ENCODE peak calls at places on chromosomes 5 and 9, in nine cellular contexts. Z, H, A, B, W, E, I, C and P are unnamed samples.

GRCh38 chr9:129121483-129121882 is 10.3 kb downstream of the PTPA start:
- DNase-seq in C (peak), E (no peak), B (no peak), W (no peak), I (no peak), Z (no peak), A (no peak), H (no peak), P (no peak)

GRCh38 chr5:1787472-1788047 is 12.1 kb downstream of the MRPL36 start:
- DNase-seq in E (no peak), I (no peak), A (no peak), C (no peak), W (no peak), B (no peak), Z (no peak), H (no peak), P (no peak)

GRCh38 chr9:78040726-78041125 is 9.1 kb upstream of the GNAQ start:
- DNase-seq in E (no peak), Z (no peak), W (no peak), H (no peak), A (no peak), C (no peak), I (no peak), B (no peak), P (no peak)

GRCh38 chr9:134814598-134815215 is 65.9 kb upstream of the FCN2 start:
- DNase-seq in A (peak), C (no peak), I (no peak), B (no peak), Z (peak), E (peak), W (no peak), H (no peak), P (peak)

GRCh38 chr5:40017151-40017550 is 592.4 kb upstream of the DAB2 start:
- DNase-seq in I (no peak), Z (no peak), A (no peak), W (no peak), H (no peak), E (no peak), B (no peak), C (no peak), P (no peak)

GRCh38 chr5:67100301-67100700 is 96.3 kb downstream of the CD180 start:
- DNase-seq in A (no peak), H (no peak), W (no peak), E (no peak), I (no peak), C (no peak), Z (no peak), B (no peak), P (no peak)

GRCh38 chr9:6920040-6920439 is 162.3 kb downstream of the KDM4C start:
- DNase-seq in A (no peak), E (no peak), B (no peak), H (no peak), C (no peak), I (no peak), Z (no peak), W (no peak), P (no peak)

GRCh38 chr5:75668988-75669760 is 48.1 kb downstream of the POC5 start:
- DNase-seq in H (peak), I (no peak), Z (no peak), A (peak), B (peak), C (peak), W (no peak), E (peak), P (peak)

GRCh38 chr9:132546148-132547051 is 36.0 kb upstream of the BARHL1 start:
- DNase-seq in B (no peak), W (peak), H (no peak), C (no peak), A (no peak), I (peak), Z (peak), E (peak), P (no peak)

GRCh38 chr9:109535365-109535764 is 37.3 kb upstream of the PTPN3 start:
- DNase-seq in E (no peak), Z (no peak), W (no peak), C (no peak), H (no peak), I (no peak), A (no peak), B (no peak), P (no peak)

GRCh38 chr5:156477196-156477595 is 150.2 kb downstream of the SGCD start:
- DNase-seq in Z (no peak), I (no peak), H (no peak), B (no peak), C (peak), W (peak), E (no peak), A (no peak), P (no peak)

GRCh38 chr9:128153117-128153946 is 4.1 kb downstream of the LCN2 start:
- DNase-seq in H (peak), I (no peak), E (no peak), C (no peak), B (no peak), W (no peak), A (no peak), Z (no peak), P (no peak)

GRCh38 chr9:122179690-122180074 is 20.0 kb downstream of the MORN5 start:
- DNase-seq in A (peak), Z (no peak), W (no peak), H (no peak), E (no peak), I (no peak), B (no peak), C (no peak), P (peak)

GRCh38 chr9:123073991-123074422 is 40.5 kb downstream of the GPR21 start:
- DNase-seq in C (no peak), Z (peak), W (peak), H (no peak), B (no peak), A (no peak), E (no peak), I (no peak), P (peak)

GRCh38 chr5:140575309-140575708 is 10.7 kb downstream of the SLC35A4 start:
- DNase-seq in B (no peak), C (peak), E (no peak), I (no peak), W (no peak), H (peak), Z (no peak), A (peak), P (peak)

GRCh38 chr9:126248680-126249079 is 77.9 kb upstream of the MVB12B start:
- DNase-seq in E (no peak), W (peak), C (no peak), I (no peak), H (no peak), Z (peak), A (peak), B (no peak), P (peak)

GRCh38 chr9:101400120-101400519 is 1.5 kb downstream of the ZNF189 start:
- DNase-seq in C (no peak), E (no peak), A (no peak), W (peak), B (no peak), I (no peak), Z (no peak), H (peak), P (no peak)

GRCh38 chr5:61280766-61281427 is 51.2 kb upstream of the ZSWIM6 start:
- DNase-seq in Z (no peak), B (no peak), I (no peak), E (no peak), A (peak), C (no peak), W (no peak), H (peak), P (peak)

GRCh38 chr5:91042856-91043255 is 340.3 kb downstream of the ARRDC3 start:
- DNase-seq in E (no peak), W (no peak), B (peak), Z (no peak), A (peak), C (peak), H (no peak), I (no peak), P (peak)

GRCh38 chr5:149559712-149560111 is 8.5 kb upstream of the CSNK1A1 start:
- DNase-seq in H (no peak), C (no peak), B (no peak), E (no peak), A (no peak), W (peak), Z (no peak), I (no peak), P (no peak)

GRCh38 chr9:91098203-91098602 is 263.5 kb downstream of the AUH start:
- DNase-seq in E (no peak), C (no peak), A (no peak), Z (no peak), H (no peak), B (no peak), W (no peak), I (no peak), P (no peak)

GRCh38 chr5:126624534-126624933 is 23.8 kb downstream of the PHAX start:
- DNase-seq in E (peak), A (peak), I (no peak), W (peak), C (no peak), H (no peak), Z (peak), B (no peak), P (peak)

GRCh38 chr9:106704056-106704625 is 158.8 kb upstream of the ZNF462 start:
- DNase-seq in I (no peak), A (no peak), E (no peak), W (no peak), H (no peak), B (no peak), C (no peak), Z (no peak), P (peak)

GRCh38 chr5:154209591-154210081 is 19.1 kb downstream of the GALNT10 start:
- DNase-seq in W (no peak), C (no peak), A (no peak), B (no peak), H (no peak), Z (no peak), I (no peak), E (no peak), P (no peak)

GRCh38 chr9:107945493-107945892 is 455.9 kb upstream of the KLF4 start:
- DNase-seq in A (no peak), B (no peak), C (no peak), H (no peak), Z (no peak), E (no peak), I (no peak), W (no peak), P (no peak)

GRCh38 chr5:60352992-60353391 is 347.0 kb downstream of the DEPDC1B start:
- DNase-seq in B (no peak), H (no peak), A (peak), E (no peak), C (no peak), Z (no peak), W (no peak), I (no peak), P (no peak)